ENCODE peak calls at places on chromosomes 5 and 9, in nine cellular contexts. Y is nephron progenitor cell, V is BE2C, J is osteoblast, L is AG20443, M is Calu3, A is progenitor cell of endocrine pancreas, P is neural crest cell, O is head of caudate nucleus. X is an unnamed sample.

GRCh38 chr5:39427225-39427624 is 2.4 kb upstream of the DAB2 start:
- DNase-seq in Y (no peak), V (no peak), J (peak; percentile 73), L (peak; percentile 52), M (no peak), A (no peak), P (no peak), O (no peak), X (no peak)

GRCh38 chr9:38419216-38419615 is 5.0 kb downstream of the IGFBPL1 start:
- DNase-seq in Y (no peak), V (no peak), J (no peak), L (no peak), M (no peak), A (no peak), P (no peak), O (no peak), X (no peak)

GRCh38 chr9:130407916-130408659 is 36.7 kb upstream of the ASS1 start:
- DNase-seq in Y (no peak), V (no peak), J (no peak), L (no peak), M (no peak), A (no peak), P (no peak), O (no peak), X (no peak)

GRCh38 chr9:135474915-135475314 is 4.7 kb upstream of the PPP1R26 start:
- DNase-seq in Y (peak; percentile 69), V (peak; percentile 77), J (peak; percentile 68), L (no peak), M (no peak), A (peak; percentile 41), P (peak; percentile 65), O (peak; percentile 48), X (no peak)

GRCh38 chr5:129973716-129974426 is 69.6 kb downstream of the CHSY3 start:
- DNase-seq in Y (no peak), V (no peak), J (peak; percentile 9), L (peak; percentile 19), M (no peak), A (no peak), P (no peak), O (no peak), X (no peak)

GRCh38 chr9:84230355-84231136 is 110.0 kb downstream of the SLC28A3 start:
- DNase-seq in Y (no peak), V (no peak), J (no peak), L (peak; percentile 69), M (no peak), A (no peak), P (peak; percentile 16), O (no peak), X (peak; percentile 8)

GRCh38 chr5:34483442-34484033 is 172.6 kb upstream of the RAI14 start:
- DNase-seq in Y (no peak), V (no peak), J (no peak), L (no peak), M (no peak), A (no peak), P (no peak), O (peak; percentile 51), X (peak; percentile 83)

GRCh38 chr5:75707911-75708509 is 9.2 kb downstream of the POC5 start:
- DNase-seq in Y (no peak), V (no peak), J (peak; percentile 49), L (no peak), M (peak; percentile 36), A (no peak), P (no peak), O (no peak), X (no peak)

GRCh38 chr5:146662229-146662628 is 146.2 kb upstream of the GPR151 start:
- DNase-seq in Y (no peak), V (no peak), J (no peak), L (peak; percentile 17), M (peak; percentile 28), A (no peak), P (no peak), O (no peak), X (no peak)

GRCh38 chr5:60387041-60387440 is 312.9 kb downstream of the DEPDC1B start:
- DNase-seq in Y (no peak), V (no peak), J (no peak), L (no peak), M (no peak), A (no peak), P (no peak), O (no peak), X (no peak)

GRCh38 chr5:172788771-172789686 is 18.0 kb upstream of the DUSP1 start:
- DNase-seq in Y (no peak), V (no peak), J (peak; percentile 61), L (peak; percentile 53), M (no peak), A (no peak), P (no peak), O (peak; percentile 46), X (no peak)

GRCh38 chr9:137306546-137307254 is 4.6 kb upstream of the NRARP start:
- DNase-seq in Y (no peak), V (peak; percentile 9), J (peak; percentile 88), L (no peak), M (no peak), A (peak; percentile 11), P (no peak), O (no peak), X (no peak)

GRCh38 chr9:136355616-136356557 is 7.7 kb downstream of the DNLZ start:
- DNase-seq in Y (no peak), V (no peak), J (no peak), L (no peak), M (no peak), A (no peak), P (no peak), O (no peak), X (no peak)

GRCh38 chr9:123678038-123678877 is 251.7 kb downstream of the DENND1A start:
- DNase-seq in Y (no peak), V (peak; percentile 35), J (peak; percentile 51), L (no peak), M (no peak), A (no peak), P (no peak), O (no peak), X (no peak)

GRCh38 chr5:171387970-171388815 is 544 bp downstream of the NPM1 start:
- DNase-seq in Y (peak; percentile 73), V (peak; percentile 91), J (peak; percentile 90), L (peak; percentile 84), M (peak; percentile 88), A (peak; percentile 54), P (peak; percentile 69), O (peak; percentile 77), X (peak; percentile 73)

GRCh38 chr5:77569409-77569808 is 69.1 kb downstream of the OTP start:
- DNase-seq in Y (no peak), V (no peak), J (no peak), L (no peak), M (no peak), A (no peak), P (no peak), O (no peak), X (no peak)

GRCh38 chr9:123753011-123753410 is 176.9 kb downstream of the DENND1A start:
- DNase-seq in Y (no peak), V (no peak), J (no peak), L (no peak), M (no peak), A (no peak), P (no peak), O (no peak), X (no peak)

GRCh38 chr9:101443358-101443757 is 7.8 kb upstream of the ALDOB start:
- DNase-seq in Y (no peak), V (no peak), J (no peak), L (no peak), M (no peak), A (no peak), P (no peak), O (no peak), X (peak; percentile 45)